ENCODE peak calls at places on chromosomes 3 and 15, in five cellular contexts. Z is breast epithelium, J is fibroblast of the aortic adventitia, R is lower lobe of right lung, C is foreskin fibroblast. L is an unnamed sample.

GRCh38 chr3:72078661-72079368 is 293.9 kb upstream of the PROK2 start:
- DNase-seq in Z (no peak), J (no peak), C (no peak), R (no peak), L (no peak)

GRCh38 chr3:118760611-118761606 is 273.7 kb downstream of the IGSF11 start:
- DNase-seq in J (no peak), C (no peak), Z (no peak), R (no peak), L (no peak)

GRCh38 chr15:35533130-35534110 is 12.5 kb downstream of the DPH6 start:
- DNase-seq in R (no peak), J (peak; percentile 31), Z (no peak), C (peak; percentile 54), L (no peak)

GRCh38 chr3:126571078-126571477 is 12.3 kb upstream of the C3orf22 start:
- DNase-seq in C (no peak), R (no peak), J (no peak), Z (no peak), L (no peak)

GRCh38 chr3:141373232-141373631 is 4.9 kb downstream of the ZBTB38 start:
- DNase-seq in J (no peak), Z (no peak), R (no peak), C (no peak), L (no peak)

GRCh38 chr3:129526121-129526900 is 2.1 kb upstream of the RHO start:
- DNase-seq in J (no peak), C (no peak), R (no peak), Z (no peak), L (no peak)

GRCh38 chr3:195270350-195271115 is 426 bp downstream of the XXYLT1 start:
- DNase-seq in C (peak; percentile 54), R (no peak), J (peak; percentile 68), Z (no peak), L (peak; percentile 92)

GRCh38 chr3:125593991-125594574 is 1.2 kb downstream of the OSBPL11 start:
- DNase-seq in Z (no peak), J (peak; percentile 15), R (no peak), C (no peak), L (no peak)

GRCh38 chr3:64388886-64389285 is 163.6 kb upstream of the PRICKLE2 start:
- DNase-seq in J (no peak), Z (no peak), C (no peak), R (no peak), L (no peak)

GRCh38 chr3:137767146-137768020 is 3.3 kb downstream of the SOX14 start:
- DNase-seq in Z (no peak), R (no peak), C (no peak), J (no peak), L (no peak)

GRCh38 chr3:153852355-153852754 is 268.8 kb upstream of the ARHGEF26 start:
- DNase-seq in Z (no peak), R (no peak), J (no peak), C (no peak), L (no peak)

GRCh38 chr15:22884344-22884743 is 45.9 kb downstream of the NIPA2 start:
- DNase-seq in R (no peak), Z (no peak), C (no peak), J (no peak), L (no peak)

GRCh38 chr3:189041482-189042090 is 130.2 kb upstream of the TPRG1 start:
- DNase-seq in J (peak; percentile 13), C (peak; percentile 7), R (no peak), Z (no peak), L (no peak)

GRCh38 chr3:35932995-35933394 is 293.7 kb downstream of the ARPP21 start:
- DNase-seq in R (no peak), J (peak; percentile 97), Z (no peak), C (peak; percentile 89), L (no peak)

GRCh38 chr15:66787472-66787871 is 85.4 kb downstream of the SMAD6 start:
- DNase-seq in R (no peak), C (no peak), J (no peak), Z (peak; percentile 1), L (no peak)
- TF ChIP-seq CTCF in R (no peak), C (no peak), J (no peak), Z (no peak), L (no peak)

DNA sequence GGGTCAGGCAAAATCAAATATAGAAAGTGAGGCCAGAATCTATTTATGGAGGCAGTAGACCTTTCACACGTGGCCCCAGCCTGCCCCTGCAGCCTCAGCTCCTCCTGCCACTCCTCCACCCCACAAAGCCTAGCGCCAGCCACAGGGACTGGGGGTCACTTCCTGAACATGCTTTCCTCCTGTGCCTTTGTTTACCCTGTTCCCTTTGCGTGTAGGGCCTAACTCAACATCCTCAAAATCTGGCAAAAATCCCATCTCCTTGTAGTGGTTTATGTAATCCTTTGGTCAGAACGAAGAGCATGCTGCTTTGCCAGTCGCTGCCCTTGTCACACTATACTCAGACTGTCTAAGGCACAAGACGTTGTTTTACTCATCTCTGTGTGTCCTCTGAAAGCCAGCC is 39.6 kb downstream of the KBTBD12 start:
- DNase-seq in R (no peak), J (no peak), Z (no peak), C (no peak), L (no peak)
- TF ChIP-seq CTCF in R (no peak), J (no peak), Z (no peak), C (no peak), L (no peak)

DNA sequence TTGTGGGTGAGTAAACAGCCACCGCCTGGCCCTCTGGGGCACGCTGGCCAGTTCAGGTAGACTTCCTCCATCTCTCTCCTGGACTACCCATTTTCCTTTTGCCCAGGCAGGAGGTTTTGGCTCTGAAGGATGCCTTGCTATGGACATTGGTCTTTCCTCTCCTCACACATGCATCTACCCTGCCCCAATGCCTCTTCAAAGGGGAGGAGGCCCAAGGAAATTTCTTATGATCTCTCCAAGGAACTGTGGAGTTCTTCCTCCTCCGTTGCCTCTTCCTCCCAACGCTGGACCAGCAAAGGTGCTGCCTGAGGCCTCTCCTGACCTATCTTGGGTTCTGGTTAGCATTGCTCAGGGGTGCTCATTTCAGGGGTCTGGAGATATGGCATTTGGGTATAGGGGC is 33.5 kb downstream of the POMGNT2 start:
- DNase-seq in C (no peak), J (no peak), R (no peak), Z (no peak), L (peak; percentile 72)
- TF ChIP-seq CTCF in C (no peak), J (no peak), R (no peak), Z (no peak), L (no peak)

DNA sequence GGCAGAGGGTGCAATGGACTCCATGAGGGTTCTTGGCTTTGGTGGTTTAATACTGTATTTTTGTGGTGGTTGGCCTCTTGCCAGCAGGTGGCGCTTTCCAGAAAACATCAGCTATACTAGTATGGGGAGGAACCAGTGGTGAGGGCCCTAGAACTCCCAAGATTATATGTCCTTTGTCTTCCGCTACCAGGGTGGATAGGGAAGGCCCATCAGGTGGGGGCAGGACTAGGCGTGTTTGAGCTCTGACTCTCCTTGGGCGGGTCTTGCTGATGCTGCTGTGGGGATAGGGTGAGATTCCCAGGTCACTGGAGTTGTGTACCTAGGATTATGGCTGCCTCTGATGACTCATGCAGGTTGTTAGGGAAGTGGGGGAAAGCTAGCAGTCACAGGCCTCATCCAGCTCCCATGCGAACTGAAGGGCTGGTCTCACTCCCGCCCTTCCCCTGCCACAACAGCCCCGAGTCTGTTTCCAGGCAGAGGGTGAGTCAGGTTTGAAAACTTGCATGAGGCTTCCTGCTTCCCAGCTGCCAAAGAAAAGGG is 357.7 kb downstream of the OTOL1 start:
- DNase-seq in J (peak; percentile 47), R (no peak), C (peak; percentile 60), Z (no peak), L (no peak)
- TF ChIP-seq CTCF in J (no peak), R (no peak), C (no peak), Z (no peak), L (peak; percentile 45)

DNA sequence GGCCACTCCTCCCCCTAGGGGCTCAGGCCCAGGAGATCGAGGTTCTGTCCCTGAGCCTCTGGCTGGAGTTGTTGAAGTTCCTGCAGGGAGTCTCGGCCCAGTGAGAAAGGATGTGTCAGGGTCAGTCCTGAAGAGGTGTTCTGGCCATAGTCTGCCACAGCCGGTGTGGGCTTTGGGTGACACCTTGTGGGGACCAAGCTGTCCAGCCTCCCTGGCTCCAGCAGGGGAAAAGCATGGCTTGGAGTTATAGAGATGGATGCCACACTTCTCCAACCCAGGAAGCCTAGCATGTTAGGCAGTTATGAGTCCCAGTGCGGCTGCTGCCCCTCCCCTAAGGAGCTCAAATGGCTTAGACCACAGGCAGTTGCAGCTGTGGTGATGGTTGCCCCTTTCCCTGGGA is 945.6 kb upstream of the GBE1 start:
- DNase-seq in Z (no peak), R (no peak), J (no peak), C (no peak), L (no peak)
- TF ChIP-seq CTCF in Z (no peak), R (no peak), J (no peak), C (no peak), L (peak; percentile 11)

DNA sequence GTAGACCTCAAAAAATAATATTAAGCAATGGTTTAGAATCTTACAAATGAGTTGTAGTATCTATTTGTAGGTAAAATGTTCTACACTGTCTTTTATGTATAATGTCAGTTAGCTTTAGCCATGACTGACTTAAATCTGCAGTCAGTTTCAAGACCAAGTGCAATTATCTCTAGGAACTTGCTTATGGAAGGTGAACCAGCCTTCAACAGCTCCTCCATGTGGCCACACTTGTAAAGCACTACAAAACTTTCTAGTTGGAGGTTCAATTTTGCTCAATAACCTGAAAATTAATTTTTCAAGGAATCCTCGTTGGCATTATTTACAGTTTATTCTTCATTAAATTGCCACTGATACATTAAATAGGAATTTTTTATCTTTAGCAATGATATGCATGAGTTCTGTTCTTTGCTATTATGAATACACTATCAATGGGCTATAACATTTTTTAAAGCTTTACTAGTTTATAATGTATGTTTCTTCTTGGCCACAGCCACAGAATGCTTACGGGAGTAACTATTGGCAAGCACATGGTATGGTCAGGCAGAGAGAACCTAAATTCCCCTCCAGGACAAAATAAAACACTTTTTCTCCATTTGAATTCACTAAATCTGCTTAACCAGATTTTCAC is 315.3 kb upstream of the UBE2E2 start:
- DNase-seq in Z (no peak), C (peak; percentile 2), R (no peak), J (peak; percentile 25), L (no peak)
- TF ChIP-seq CTCF in Z (no peak), C (peak; percentile 63), R (peak; percentile 59), J (peak; percentile 48), L (peak; percentile 68)

GRCh38 chr3:52481819-52482521 is 13.2 kb upstream of the STAB1 start:
- DNase-seq in Z (no peak), J (no peak), C (no peak), R (no peak), L (no peak)
- TF ChIP-seq CTCF in Z (no peak), J (peak; percentile 42), C (peak; percentile 51), R (peak; percentile 32), L (peak; percentile 51)

DNA sequence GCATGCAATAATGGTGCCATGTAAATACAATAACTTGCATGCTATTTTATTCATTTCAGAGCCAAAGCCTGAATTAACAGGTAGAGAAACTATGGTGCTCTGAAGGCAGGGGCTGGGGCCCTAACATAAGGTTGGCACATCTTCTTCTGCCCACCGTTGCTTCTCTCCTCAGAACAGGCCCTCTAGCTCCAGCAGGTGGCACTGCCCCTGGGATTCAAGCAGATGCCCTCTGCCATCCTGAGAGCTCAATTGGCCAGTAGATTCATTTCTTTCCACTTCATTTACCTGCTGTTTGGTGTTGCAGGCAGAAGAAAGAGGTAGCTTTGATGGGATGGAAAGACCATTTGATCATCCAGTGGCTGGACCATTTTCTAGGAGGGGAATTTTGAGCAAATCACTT is 130.5 kb downstream of the FOXB1 start:
- DNase-seq in Z (no peak), J (no peak), R (no peak), C (no peak), L (no peak)
- TF ChIP-seq CTCF in Z (no peak), J (no peak), R (no peak), C (peak; percentile 8), L (no peak)

GRCh38 chr3:50382271-50382670 is 22.9 kb upstream of the TMEM115 start:
- DNase-seq in R (no peak), C (no peak), J (no peak), Z (no peak), L (no peak)
- TF ChIP-seq CTCF in R (no peak), C (no peak), J (no peak), Z (no peak), L (no peak)

GRCh38 chr3:481680-482079 is 285.1 kb downstream of the CHL1 start:
- DNase-seq in R (no peak), C (no peak), Z (no peak), J (no peak), L (no peak)
- TF ChIP-seq CTCF in R (no peak), C (no peak), Z (no peak), J (no peak), L (no peak)

L was measured in osteocyte.